ENCODE peak calls at places on chromosomes 11 and 22, in eight cellular contexts. R is RCC 7860, N is iris pigment epithelial cell, O is heart right ventricle, C is RWPE2, U is NCI-H460, G is gastrocnemius medialis, D is WERI-Rb-1. H is an unnamed sample.
A peak's percentile ranks its signal among the peaks of the same experiment; 100 is the strongest.

GRCh38 chr11:110710520-110711381 is 1.5 kb downstream of the ARHGAP20 start:
- DNase-seq in D (peak; percentile 21), O (peak; percentile 22), N (peak; percentile 74), U (no peak), G (peak; percentile 53), C (no peak), R (no peak), H (peak; percentile 52)

GRCh38 chr22:46052801-46053562 is 76.0 kb upstream of the WNT7B start:
- DNase-seq in U (no peak), C (peak; percentile 66), G (no peak), R (peak; percentile 29), D (no peak), O (no peak), N (peak; percentile 46), H (peak; percentile 58)

GRCh38 chr11:94283678-94284077 is 20.7 kb upstream of the IZUMO1R start:
- DNase-seq in U (no peak), C (no peak), G (no peak), R (no peak), N (no peak), O (no peak), D (no peak), H (no peak)

GRCh38 chr22:19070397-19071169 is 51.6 kb downstream of the DGCR2 start:
- DNase-seq in C (no peak), U (no peak), G (no peak), O (no peak), D (no peak), R (no peak), N (no peak), H (no peak)

GRCh38 chr22:25060522-25061071 is 108.1 kb downstream of the KIAA1671 start:
- DNase-seq in R (no peak), C (no peak), G (no peak), O (no peak), N (no peak), U (no peak), D (no peak), H (no peak)

GRCh38 chr22:34236527-34236926 is 316.3 kb upstream of the LARGE1 start:
- DNase-seq in G (peak; percentile 52), N (no peak), O (peak; percentile 81), C (no peak), D (peak; percentile 17), R (no peak), U (no peak), H (no peak)

GRCh38 chr11:122874991-122875390 is 7.6 kb upstream of the JHY start:
- DNase-seq in G (no peak), R (no peak), O (no peak), U (no peak), D (no peak), N (no peak), C (no peak), H (no peak)

GRCh38 chr11:88297320-88298263 is 39.9 kb downstream of the CTSC start:
- DNase-seq in C (no peak), G (no peak), R (no peak), D (peak; percentile 31), O (no peak), N (no peak), U (no peak), H (no peak)

GRCh38 chr11:78796956-78797355 is 222.3 kb upstream of the NARS2 start:
- DNase-seq in U (no peak), G (no peak), C (no peak), R (peak; percentile 68), N (peak; percentile 83), O (no peak), D (no peak), H (no peak)

GRCh38 chr22:39603345-39603744 is 32.8 kb downstream of the CACNA1I start:
- DNase-seq in N (no peak), R (no peak), U (no peak), G (no peak), O (no peak), C (no peak), D (no peak), H (no peak)

GRCh38 chr11:128926437-128927107 is 16.1 kb downstream of the TP53AIP1 start:
- DNase-seq in O (no peak), U (no peak), C (no peak), G (no peak), D (no peak), R (no peak), N (no peak), H (no peak)

GRCh38 chr22:32854351-32854804 is 52.9 kb downstream of the TIMP3 start:
- DNase-seq in G (no peak), N (no peak), U (no peak), R (no peak), C (no peak), D (no peak), O (no peak), H (no peak)

GRCh38 chr22:47163876-47164513 is 401.5 kb downstream of the TBC1D22A start:
- DNase-seq in C (no peak), U (no peak), N (no peak), R (no peak), G (no peak), O (no peak), D (peak; percentile 3), H (no peak)

GRCh38 chr11:110711776-110712642 is at the start of gene ARHGAP20:
- DNase-seq in O (peak; percentile 53), U (no peak), C (no peak), R (no peak), D (peak; percentile 78), G (no peak), N (peak; percentile 85), H (peak; percentile 68)

GRCh38 chr11:77019976-77020591 is 14.1 kb upstream of the B3GNT6 start:
- DNase-seq in R (no peak), C (no peak), G (no peak), N (peak; percentile 57), O (no peak), U (peak; percentile 30), D (no peak), H (no peak)

GRCh38 chr22:25219948-25220442 is 556 bp downstream of the CRYBB2 start:
- DNase-seq in C (no peak), O (no peak), N (no peak), U (no peak), G (no peak), R (no peak), D (no peak), H (no peak)

GRCh38 chr11:38060930-38061329 is 1462.9 kb upstream of the RAG2 start:
- DNase-seq in R (no peak), D (no peak), G (no peak), O (no peak), C (no peak), N (peak; percentile 21), U (no peak), H (no peak)

GRCh38 chr22:27309713-27310112 is 491.8 kb downstream of the MN1 start:
- DNase-seq in G (no peak), D (no peak), U (no peak), R (no peak), N (no peak), O (no peak), C (no peak), H (no peak)

GRCh38 chr11:2675540-2675939 is 24.3 kb downstream of the KCNQ1OT1 start:
- DNase-seq in D (peak; percentile 3), R (no peak), G (no peak), U (no peak), N (no peak), C (no peak), O (no peak), H (no peak)

GRCh38 chr22:30575859-30576258 is 1.4 kb upstream of the GAL3ST1 start:
- DNase-seq in R (no peak), C (no peak), O (no peak), D (no peak), U (no peak), G (no peak), N (no peak), H (no peak)

GRCh38 chr11:31702966-31703365 is 108.2 kb downstream of the PAX6 start:
- DNase-seq in G (no peak), R (no peak), U (peak; percentile 5), O (no peak), D (no peak), C (no peak), N (peak; percentile 42), H (no peak)

GRCh38 chr22:24208012-24208749 is 26.9 kb downstream of the SUSD2 start:
- DNase-seq in C (no peak), G (no peak), D (no peak), U (peak; percentile 91), O (peak; percentile 74), N (peak; percentile 99), R (peak; percentile 62), H (peak; percentile 68)

GRCh38 chr11:27059431-27059830 is 18.8 kb downstream of the BBOX1 start:
- DNase-seq in C (no peak), U (no peak), G (no peak), D (no peak), O (no peak), R (no peak), N (no peak), H (no peak)

GRCh38 chr22:33014621-33015020 is 43.6 kb downstream of the SYN3 start:
- DNase-seq in U (no peak), C (no peak), N (no peak), R (no peak), G (no peak), O (no peak), D (no peak), H (no peak)

GRCh38 chr11:94308024-94308423 is 3.6 kb downstream of the IZUMO1R start:
- DNase-seq in N (no peak), O (no peak), U (no peak), G (no peak), D (no peak), R (no peak), C (no peak), H (no peak)

GRCh38 chr11:102485095-102485722 is 32.6 kb upstream of the TMEM123 start:
- DNase-seq in N (peak; percentile 50), R (no peak), D (no peak), U (no peak), C (no peak), O (no peak), G (no peak), H (no peak)

GRCh38 chr11:61834278-61835004 is 6.3 kb downstream of the FADS2 start:
- DNase-seq in D (no peak), N (peak; percentile 81), O (peak; percentile 61), G (no peak), C (peak; percentile 37), U (peak; percentile 43), R (no peak), H (no peak)

GRCh38 chr22:50306753-50307749 is at the start of gene PLXNB2:
- DNase-seq in D (peak; percentile 83), U (peak; percentile 54), C (no peak), O (peak; percentile 88), R (peak; percentile 67), N (peak; percentile 79), G (no peak), H (peak; percentile 80)

GRCh38 chr11:123306531-123306930 is 111.5 kb upstream of the CLMP start:
- DNase-seq in N (no peak), D (no peak), O (no peak), C (no peak), R (no peak), U (no peak), G (no peak), H (no peak)

GRCh38 chr11:128409476-128409875 is 177.9 kb downstream of the ETS1 start:
- DNase-seq in R (peak; percentile 16), U (no peak), D (no peak), O (no peak), N (peak; percentile 89), C (no peak), G (no peak), H (no peak)

GRCh38 chr22:35971418-35972119 is 57.1 kb downstream of the RBFOX2 start:
- DNase-seq in U (no peak), D (no peak), G (no peak), O (peak; percentile 36), N (peak; percentile 66), C (no peak), R (no peak), H (no peak)

GRCh38 chr11:3220521-3221407 is 2.2 kb upstream of the MRGPRG start:
- DNase-seq in N (no peak), U (no peak), G (no peak), C (no peak), D (no peak), R (no peak), O (peak; percentile 2), H (no peak)

GRCh38 chr11:132824642-132825041 is 707.7 kb downstream of the OPCML start:
- DNase-seq in O (no peak), C (no peak), G (no peak), R (no peak), N (no peak), D (no peak), U (no peak), H (no peak)

GRCh38 chr11:34345991-34346480 is 11.8 kb downstream of the ABTB2 start:
- DNase-seq in R (peak; percentile 4), U (no peak), D (no peak), C (no peak), G (peak; percentile 72), O (peak; percentile 67), N (peak; percentile 72), H (no peak)

H was measured in lung.